ENCODE peak calls at places on chromosomes 4 and X, in six cellular contexts. One of them, this sample, is unnamed.

GRCh38 chrX:40871385-40872082 is 136.2 kb upstream of the MED14 start:
- DNase-seq in PC-3: peak
- DNase-seq in OCI-LY7: no peak
- DNase-seq in astrocyte: peak
- DNase-seq in mesenchymal stem cell: peak
- DNase-seq in MM.1S: no peak
- DNase-seq in this sample: no peak

GRCh38 chrX:13898084-13898483 is 81.2 kb upstream of the GPM6B start:
- DNase-seq in PC-3: peak
- DNase-seq in OCI-LY7: peak
- DNase-seq in astrocyte: no peak
- DNase-seq in mesenchymal stem cell: peak
- DNase-seq in MM.1S: peak
- DNase-seq in this sample: no peak

GRCh38 chr4:165384608-165385007 is 5.8 kb downstream of the CPE start:
- DNase-seq in PC-3: no peak
- DNase-seq in OCI-LY7: no peak
- DNase-seq in astrocyte: peak
- DNase-seq in mesenchymal stem cell: no peak
- DNase-seq in MM.1S: no peak
- DNase-seq in this sample: no peak

GRCh38 chrX:19198448-19198847 is 76.2 kb upstream of the ADGRG2 start:
- DNase-seq in PC-3: no peak
- DNase-seq in OCI-LY7: no peak
- DNase-seq in astrocyte: peak
- DNase-seq in mesenchymal stem cell: no peak
- DNase-seq in MM.1S: no peak
- DNase-seq in this sample: no peak

GRCh38 chr4:145511913-145512522 is 30.4 kb downstream of the SMAD1 start:
- DNase-seq in PC-3: peak
- DNase-seq in OCI-LY7: peak
- DNase-seq in astrocyte: peak
- DNase-seq in mesenchymal stem cell: peak
- DNase-seq in MM.1S: peak
- DNase-seq in this sample: no peak

GRCh38 chrX:14779589-14779988 is 93.3 kb downstream of the FANCB start:
- DNase-seq in PC-3: peak
- DNase-seq in OCI-LY7: no peak
- DNase-seq in astrocyte: no peak
- DNase-seq in mesenchymal stem cell: no peak
- DNase-seq in MM.1S: no peak
- DNase-seq in this sample: no peak

GRCh38 chr4:140233811-140234696 is 80.1 kb upstream of the MAML3 start:
- DNase-seq in PC-3: peak
- DNase-seq in OCI-LY7: no peak
- DNase-seq in astrocyte: peak
- DNase-seq in mesenchymal stem cell: peak
- DNase-seq in MM.1S: no peak
- DNase-seq in this sample: no peak

GRCh38 chr4:6920174-6920573 is 10.5 kb downstream of the TBC1D14 start:
- DNase-seq in PC-3: no peak
- DNase-seq in OCI-LY7: no peak
- DNase-seq in astrocyte: no peak
- DNase-seq in mesenchymal stem cell: no peak
- DNase-seq in MM.1S: no peak
- DNase-seq in this sample: no peak

GRCh38 chr4:107009196-107009595 is 26.9 kb downstream of the DKK2 start:
- DNase-seq in PC-3: no peak
- DNase-seq in OCI-LY7: no peak
- DNase-seq in astrocyte: no peak
- DNase-seq in mesenchymal stem cell: no peak
- DNase-seq in MM.1S: no peak
- DNase-seq in this sample: no peak

GRCh38 chr4:106766519-106766918 is 269.6 kb downstream of the DKK2 start:
- DNase-seq in PC-3: no peak
- DNase-seq in OCI-LY7: no peak
- DNase-seq in astrocyte: peak
- DNase-seq in mesenchymal stem cell: no peak
- DNase-seq in MM.1S: no peak
- DNase-seq in this sample: no peak

GRCh38 chr4:10239982-10240654 is 123.5 kb upstream of the WDR1 start:
- DNase-seq in PC-3: no peak
- DNase-seq in OCI-LY7: no peak
- DNase-seq in astrocyte: no peak
- DNase-seq in mesenchymal stem cell: no peak
- DNase-seq in MM.1S: no peak
- DNase-seq in this sample: no peak

GRCh38 chr4:99038213-99038612 is 42.7 kb downstream of the METAP1 start:
- DNase-seq in PC-3: no peak
- DNase-seq in OCI-LY7: peak
- DNase-seq in astrocyte: no peak
- DNase-seq in mesenchymal stem cell: no peak
- DNase-seq in MM.1S: no peak
- DNase-seq in this sample: no peak

GRCh38 chr4:75919914-75920313 is 17.7 kb upstream of the PPEF2 start:
- DNase-seq in PC-3: no peak
- DNase-seq in OCI-LY7: no peak
- DNase-seq in astrocyte: peak
- DNase-seq in mesenchymal stem cell: no peak
- DNase-seq in MM.1S: no peak
- DNase-seq in this sample: no peak

GRCh38 chr4:155402941-155403340 is 26.2 kb upstream of the MAP9 start:
- DNase-seq in PC-3: no peak
- DNase-seq in OCI-LY7: no peak
- DNase-seq in astrocyte: no peak
- DNase-seq in mesenchymal stem cell: no peak
- DNase-seq in MM.1S: no peak
- DNase-seq in this sample: no peak
- H2AFZ ChIP-seq in PC-3: no peak
- H2AFZ ChIP-seq in OCI-LY7: no peak
- H2AFZ ChIP-seq in astrocyte: no peak
- H2AFZ ChIP-seq in mesenchymal stem cell: no peak
- H2AFZ ChIP-seq in MM.1S: no peak
- H2AFZ ChIP-seq in this sample: no peak

DNA sequence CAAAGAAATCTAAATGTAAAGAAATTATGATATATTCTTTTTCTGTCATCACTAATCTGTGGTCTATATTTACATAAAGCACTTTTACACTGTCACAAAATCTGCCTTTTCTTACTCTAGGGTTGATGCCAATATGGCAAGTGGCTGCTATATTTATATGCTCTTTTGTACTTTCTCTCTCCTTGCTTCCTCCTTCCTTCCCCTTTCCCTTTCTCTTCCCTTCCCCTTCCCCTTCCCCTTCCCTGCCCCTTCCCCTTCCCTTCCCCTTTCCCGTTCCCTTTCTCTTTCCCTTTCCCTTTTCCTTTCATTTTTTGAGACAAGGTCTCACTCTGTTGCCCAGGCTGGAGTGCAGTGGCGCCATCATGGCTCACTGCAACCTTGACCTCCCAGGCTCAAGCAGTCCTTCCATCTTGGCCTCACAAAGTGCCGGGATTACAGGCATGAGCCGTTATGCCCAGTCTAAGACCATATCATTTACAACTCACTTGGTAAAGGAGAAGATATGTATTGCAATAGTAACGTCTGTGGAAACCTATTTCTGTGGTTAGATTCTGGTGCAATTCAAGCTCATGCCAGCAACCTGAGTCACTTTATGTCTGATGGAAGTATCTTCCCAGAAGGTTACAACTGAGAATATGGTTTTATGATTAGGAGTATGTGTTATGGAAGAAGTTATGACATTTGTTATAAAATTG is 13.9 kb upstream of the PLAC8 start:
- DNase-seq in PC-3: peak
- DNase-seq in OCI-LY7: no peak
- DNase-seq in astrocyte: peak
- DNase-seq in mesenchymal stem cell: peak
- DNase-seq in MM.1S: no peak
- DNase-seq in this sample: peak
- H2AFZ ChIP-seq in PC-3: no peak
- H2AFZ ChIP-seq in OCI-LY7: no peak
- H2AFZ ChIP-seq in astrocyte: peak
- H2AFZ ChIP-seq in mesenchymal stem cell: no peak
- H2AFZ ChIP-seq in MM.1S: no peak
- H2AFZ ChIP-seq in this sample: no peak

GRCh38 chrX:42944381-42944998 is 166.5 kb upstream of the PPP1R2C start:
- DNase-seq in PC-3: no peak
- DNase-seq in OCI-LY7: peak
- DNase-seq in astrocyte: no peak
- DNase-seq in mesenchymal stem cell: no peak
- DNase-seq in MM.1S: peak
- DNase-seq in this sample: no peak
- H2AFZ ChIP-seq in PC-3: no peak
- H2AFZ ChIP-seq in OCI-LY7: peak
- H2AFZ ChIP-seq in astrocyte: no peak
- H2AFZ ChIP-seq in mesenchymal stem cell: no peak
- H2AFZ ChIP-seq in MM.1S: peak
- H2AFZ ChIP-seq in this sample: no peak

GRCh38 chrX:82335772-82336171 is 1133.9 kb downstream of the SH3BGRL start:
- DNase-seq in PC-3: peak
- DNase-seq in OCI-LY7: no peak
- DNase-seq in astrocyte: no peak
- DNase-seq in mesenchymal stem cell: no peak
- DNase-seq in MM.1S: no peak
- DNase-seq in this sample: peak
- H2AFZ ChIP-seq in PC-3: no peak
- H2AFZ ChIP-seq in OCI-LY7: no peak
- H2AFZ ChIP-seq in astrocyte: no peak
- H2AFZ ChIP-seq in mesenchymal stem cell: no peak
- H2AFZ ChIP-seq in MM.1S: no peak
- H2AFZ ChIP-seq in this sample: no peak

GRCh38 chrX:135345328-135345645 is 36.0 kb downstream of the ETDC start:
- DNase-seq in PC-3: peak
- DNase-seq in OCI-LY7: no peak
- DNase-seq in astrocyte: peak
- DNase-seq in mesenchymal stem cell: peak
- DNase-seq in MM.1S: no peak
- DNase-seq in this sample: no peak
- H2AFZ ChIP-seq in PC-3: peak
- H2AFZ ChIP-seq in OCI-LY7: peak
- H2AFZ ChIP-seq in astrocyte: peak
- H2AFZ ChIP-seq in mesenchymal stem cell: no peak
- H2AFZ ChIP-seq in MM.1S: peak
- H2AFZ ChIP-seq in this sample: peak

GRCh38 chrX:39418132-39418935 is 617.1 kb downstream of the MID1IP1 start:
- DNase-seq in PC-3: no peak
- DNase-seq in OCI-LY7: no peak
- DNase-seq in astrocyte: peak
- DNase-seq in mesenchymal stem cell: peak
- DNase-seq in MM.1S: no peak
- DNase-seq in this sample: no peak

GRCh38 chrX:39409246-39409917 is 608.1 kb downstream of the MID1IP1 start:
- DNase-seq in PC-3: no peak
- DNase-seq in OCI-LY7: no peak
- DNase-seq in astrocyte: peak
- DNase-seq in mesenchymal stem cell: no peak
- DNase-seq in MM.1S: no peak
- DNase-seq in this sample: no peak

GRCh38 chrX:39418936-39419659 is 617.8 kb downstream of the MID1IP1 start:
- DNase-seq in PC-3: no peak
- DNase-seq in OCI-LY7: no peak
- DNase-seq in astrocyte: no peak
- DNase-seq in mesenchymal stem cell: peak
- DNase-seq in MM.1S: no peak
- DNase-seq in this sample: no peak

GRCh38 chrX:39416547-39417262 is 615.4 kb downstream of the MID1IP1 start:
- DNase-seq in PC-3: no peak
- DNase-seq in OCI-LY7: peak
- DNase-seq in astrocyte: no peak
- DNase-seq in mesenchymal stem cell: no peak
- DNase-seq in MM.1S: no peak
- DNase-seq in this sample: no peak

DNA sequence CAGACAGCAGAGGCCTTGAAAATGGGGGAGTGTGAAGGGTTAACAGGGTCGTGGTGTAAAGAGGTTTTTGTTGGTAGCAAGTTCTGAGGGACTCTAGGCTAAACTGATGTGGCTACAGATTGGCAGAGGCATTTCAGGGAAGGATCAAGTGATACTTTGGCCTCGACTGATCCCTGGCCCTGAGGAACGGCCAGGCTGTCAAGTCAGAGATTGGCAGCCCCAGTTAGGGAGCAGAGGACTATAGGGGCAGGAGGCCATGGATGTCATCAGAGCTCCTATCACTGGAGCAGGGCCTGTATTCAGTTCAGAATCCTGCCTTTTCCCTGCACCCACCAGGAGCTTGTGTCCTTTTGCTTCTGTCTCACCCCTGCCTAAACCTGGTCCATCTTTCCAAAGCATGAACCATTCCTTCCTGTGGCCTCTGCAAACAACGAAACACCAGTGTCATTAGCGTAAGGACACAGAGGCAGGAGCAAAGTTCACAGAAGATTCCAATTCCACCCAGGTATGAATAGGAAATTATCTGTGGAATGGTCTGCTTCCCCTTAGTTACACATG is 613.1 kb downstream of the MID1IP1 start:
- DNase-seq in PC-3: no peak
- DNase-seq in OCI-LY7: no peak
- DNase-seq in astrocyte: no peak
- DNase-seq in mesenchymal stem cell: no peak
- DNase-seq in MM.1S: no peak
- DNase-seq in this sample: no peak
- H2AFZ ChIP-seq in PC-3: no peak
- H2AFZ ChIP-seq in OCI-LY7: no peak
- H2AFZ ChIP-seq in astrocyte: no peak
- H2AFZ ChIP-seq in mesenchymal stem cell: no peak
- H2AFZ ChIP-seq in MM.1S: no peak
- H2AFZ ChIP-seq in this sample: no peak

GRCh38 chr4:984336-985054 is 2.3 kb upstream of the IDUA start:
- DNase-seq in PC-3: no peak
- DNase-seq in OCI-LY7: no peak
- DNase-seq in astrocyte: no peak
- DNase-seq in mesenchymal stem cell: no peak
- DNase-seq in MM.1S: no peak
- DNase-seq in this sample: no peak
- H2AFZ ChIP-seq in PC-3: peak
- H2AFZ ChIP-seq in OCI-LY7: no peak
- H2AFZ ChIP-seq in astrocyte: peak
- H2AFZ ChIP-seq in mesenchymal stem cell: no peak
- H2AFZ ChIP-seq in MM.1S: no peak
- H2AFZ ChIP-seq in this sample: peak